ENCODE peak calls at places on chromosomes 11 and 22, in eight cellular contexts. J is ascending aorta; O is NCI-H82; Q is T-helper 1 cell; H is endothelial cell; C is effector memory CD8-positive, alpha-beta T cell; W is psoas muscle; U is ovary. V is an unnamed sample.

GRCh38 chr11:43268161-43268560 is 43.6 kb upstream of the API5 start:
- DNase-seq in J (no peak), O (peak; percentile 95), Q (no peak), H (no peak), C (no peak), W (peak; percentile 32), U (peak; percentile 20), V (peak; percentile 25)

GRCh38 chr22:21929253-21929652 is 23.4 kb downstream of the PPM1F start:
- DNase-seq in J (no peak), O (no peak), Q (no peak), H (no peak), C (no peak), W (no peak), U (no peak), V (no peak)

GRCh38 chr22:37459211-37459610 is 27.0 kb downstream of the MFNG start:
- DNase-seq in J (no peak), O (peak; percentile 69), Q (no peak), H (no peak), C (no peak), W (no peak), U (no peak), V (no peak)

GRCh38 chr11:18536195-18536594 is 9.5 kb upstream of the TSG101 start:
- DNase-seq in J (no peak), O (no peak), Q (no peak), H (no peak), C (no peak), W (no peak), U (no peak), V (peak; percentile 19)

GRCh38 chr11:44243633-44244343 is 66.2 kb downstream of the ALX4 start:
- DNase-seq in J (no peak), O (no peak), Q (no peak), H (no peak), C (no peak), W (no peak), U (no peak), V (no peak)

GRCh38 chr11:70246196-70246595 is 24.3 kb upstream of the PPFIA1 start:
- DNase-seq in J (no peak), O (no peak), Q (no peak), H (no peak), C (no peak), W (no peak), U (no peak), V (no peak)

GRCh38 chr11:76699461-76700091 is 29.0 kb upstream of the LRRC32 start:
- DNase-seq in J (no peak), O (peak; percentile 64), Q (no peak), H (no peak), C (no peak), W (no peak), U (no peak), V (no peak)

GRCh38 chr11:10303558-10304363 is 1.1 kb upstream of the ADM start:
- DNase-seq in J (no peak), O (peak; percentile 65), Q (no peak), H (peak; percentile 34), C (peak; percentile 6), W (peak; percentile 34), U (no peak), V (peak; percentile 47)

GRCh38 chr11:25298450-25298849 is 801.6 kb downstream of the LUZP2 start:
- DNase-seq in J (no peak), O (no peak), Q (no peak), H (no peak), C (no peak), W (no peak), U (no peak), V (no peak)

GRCh38 chr11:90204832-90205646 is 17.8 kb downstream of the CHORDC1 start:
- DNase-seq in J (no peak), O (peak; percentile 47), Q (peak; percentile 46), H (no peak), C (no peak), W (no peak), U (no peak), V (peak; percentile 67)

GRCh38 chr11:32081129-32081641 is 9.7 kb upstream of the RCN1 start:
- DNase-seq in J (no peak), O (peak; percentile 87), Q (no peak), H (no peak), C (no peak), W (peak; percentile 10), U (no peak), V (peak; percentile 49)

GRCh38 chr22:40728731-40729189 is 49.5 kb downstream of the MCHR1 start:
- DNase-seq in J (no peak), O (peak; percentile 14), Q (peak; percentile 76), H (no peak), C (peak; percentile 22), W (no peak), U (no peak), V (peak; percentile 74)

GRCh38 chr11:11500744-11501487 is 120.9 kb downstream of the GALNT18 start:
- DNase-seq in J (no peak), O (no peak), Q (no peak), H (no peak), C (no peak), W (no peak), U (no peak), V (peak; percentile 37)

GRCh38 chr11:66228521-66228920 is 39.9 kb upstream of the RAB1B start:
- DNase-seq in J (no peak), O (no peak), Q (no peak), H (no peak), C (no peak), W (no peak), U (no peak), V (no peak)

GRCh38 chr11:24622262-24622661 is 125.4 kb downstream of the LUZP2 start:
- DNase-seq in J (no peak), O (peak; percentile 4), Q (no peak), H (no peak), C (no peak), W (no peak), U (no peak), V (no peak)

GRCh38 chr11:73184953-73185671 is 33.0 kb upstream of the P2RY2 start:
- DNase-seq in J (no peak), O (peak; percentile 80), Q (peak; percentile 42), H (peak; percentile 75), C (peak; percentile 27), W (peak; percentile 74), U (no peak), V (peak; percentile 18)

GRCh38 chr11:72585762-72586590 is 88.2 kb downstream of the PDE2A start:
- DNase-seq in J (no peak), O (peak; percentile 84), Q (peak; percentile 80), H (peak; percentile 75), C (peak; percentile 72), W (no peak), U (peak; percentile 68), V (peak; percentile 75)

GRCh38 chr11:54927704-54928103 is 221.1 kb downstream of the OR4A5 start:
- DNase-seq in J (no peak), O (no peak), Q (no peak), H (no peak), C (no peak), W (no peak), U (no peak), V (no peak)

GRCh38 chr11:57566035-57566504 is 1.4 kb downstream of the UBE2L6 start:
- DNase-seq in J (no peak), O (no peak), Q (peak; percentile 69), H (no peak), C (no peak), W (no peak), U (no peak), V (peak; percentile 73)

GRCh38 chr11:57460017-57460755 is at the start of gene RTN4RL2:
- DNase-seq in J (no peak), O (peak; percentile 89), Q (peak; percentile 60), H (peak; percentile 51), C (no peak), W (peak; percentile 45), U (no peak), V (peak; percentile 52)

GRCh38 chr11:45576461-45577215 is 88.8 kb downstream of the CHST1 start:
- DNase-seq in J (no peak), O (no peak), Q (no peak), H (no peak), C (no peak), W (no peak), U (no peak), V (no peak)

GRCh38 chr11:12864316-12865156 is 144.6 kb upstream of the RASSF10 start:
- DNase-seq in J (no peak), O (no peak), Q (no peak), H (peak; percentile 57), C (no peak), W (no peak), U (no peak), V (peak; percentile 35)

GRCh38 chr11:15819679-15820286 is 536.6 kb downstream of the SOX6 start:
- DNase-seq in J (no peak), O (peak; percentile 62), Q (peak; percentile 12), H (peak; percentile 74), C (no peak), W (peak; percentile 66), U (peak; percentile 27), V (no peak)

GRCh38 chr11:121508449-121508848 is 55.7 kb upstream of the SORL1-AS1 start:
- DNase-seq in J (no peak), O (no peak), Q (no peak), H (peak; percentile 7), C (no peak), W (no peak), U (no peak), V (no peak)

GRCh38 chr11:32131321-32131720 is 40.4 kb downstream of the RCN1 start:
- DNase-seq in J (no peak), O (no peak), Q (no peak), H (no peak), C (no peak), W (no peak), U (no peak), V (no peak)

GRCh38 chr11:75499423-75500305 is 26.1 kb downstream of the GDPD5 start:
- DNase-seq in J (no peak), O (no peak), Q (no peak), H (no peak), C (no peak), W (peak; percentile 72), U (no peak), V (no peak)

GRCh38 chr11:119389611-119390254 is 8.2 kb upstream of the USP2 start:
- DNase-seq in J (no peak), O (peak; percentile 47), Q (no peak), H (peak; percentile 59), C (no peak), W (no peak), U (no peak), V (peak; percentile 34)

GRCh38 chr22:22074634-22075381 is 92.2 kb upstream of the TOP3B start:
- DNase-seq in J (no peak), O (no peak), Q (no peak), H (no peak), C (no peak), W (no peak), U (no peak), V (no peak)

GRCh38 chr11:70220920-70221319 is 17.8 kb downstream of the FADD start:
- DNase-seq in J (no peak), O (no peak), Q (no peak), H (no peak), C (no peak), W (no peak), U (no peak), V (no peak)

GRCh38 chr11:84437129-84438123 is 1151.3 kb upstream of the CCDC90B start:
- DNase-seq in J (no peak), O (peak; percentile 11), Q (no peak), H (peak; percentile 18), C (no peak), W (no peak), U (no peak), V (no peak)

V was measured in DMS79 treated with DMSO at 0.1 percent for 48 hours.